ENCODE peak calls at places on chromosome 15, in ten cellular contexts. B, V, T, H, L, Y, S, E, I and W are unnamed samples.

GRCh38 chr15:58459045-58459444 is 27.3 kb downstream of the LIPC start:
- DNase-seq in B (no peak), V (no peak), T (no peak), H (no peak), L (no peak), Y (no peak), S (no peak), E (no peak), I (no peak), W (no peak)

GRCh38 chr15:20356444-20357138 is 185.0 kb downstream of the GOLGA6L6 start:
- DNase-seq in B (peak; percentile 45), V (no peak), T (peak; percentile 63), H (no peak), L (no peak), Y (peak; percentile 59), S (peak; percentile 40), E (no peak), I (peak; percentile 88), W (peak; percentile 75)

GRCh38 chr15:90212221-90213079 is 11.3 kb downstream of the SEMA4B start:
- DNase-seq in B (no peak), V (no peak), T (peak; percentile 76), H (no peak), L (peak; percentile 95), Y (no peak), S (peak; percentile 34), E (no peak), I (no peak), W (no peak)

GRCh38 chr15:43954181-43954621 is 127.4 kb downstream of the WDR76 start:
- DNase-seq in B (no peak), V (no peak), T (no peak), H (no peak), L (peak; percentile 45), Y (no peak), S (no peak), E (peak; percentile 33), I (no peak), W (no peak)

GRCh38 chr15:58063612-58064011 is 1.9 kb downstream of the ALDH1A2 start:
- DNase-seq in B (no peak), V (no peak), T (no peak), H (no peak), L (no peak), Y (no peak), S (no peak), E (no peak), I (no peak), W (no peak)

GRCh38 chr15:89104172-89104564 is 15.9 kb downstream of the ABHD2 start:
- DNase-seq in B (no peak), V (no peak), T (no peak), H (no peak), L (no peak), Y (no peak), S (no peak), E (peak; percentile 29), I (no peak), W (no peak)

GRCh38 chr15:32637704-32638103 is 3.8 kb upstream of the SCG5 start:
- DNase-seq in B (no peak), V (no peak), T (no peak), H (no peak), L (no peak), Y (no peak), S (no peak), E (no peak), I (no peak), W (no peak)

GRCh38 chr15:29141908-29142747 is 127.5 kb downstream of the NSMCE3 start:
- DNase-seq in B (no peak), V (no peak), T (no peak), H (no peak), L (peak; percentile 32), Y (no peak), S (peak; percentile 17), E (no peak), I (no peak), W (no peak)

GRCh38 chr15:56732135-56732880 is 1.0 kb downstream of the ZNF280D start:
- DNase-seq in B (peak; percentile 11), V (no peak), T (no peak), H (peak; percentile 57), L (peak; percentile 39), Y (peak; percentile 31), S (peak; percentile 12), E (peak; percentile 61), I (no peak), W (no peak)

GRCh38 chr15:75200765-75201608 is 695 bp upstream of the C15orf39 start:
- DNase-seq in B (peak; percentile 57), V (no peak), T (peak; percentile 73), H (peak; percentile 66), L (peak; percentile 86), Y (peak; percentile 59), S (peak; percentile 86), E (no peak), I (peak; percentile 39), W (peak; percentile 77)

GRCh38 chr15:79896131-79896633 is 632 bp downstream of the MTHFS start:
- DNase-seq in B (peak; percentile 13), V (no peak), T (no peak), H (no peak), L (no peak), Y (no peak), S (no peak), E (no peak), I (no peak), W (no peak)

GRCh38 chr15:22895465-22896190 is 57.2 kb downstream of the NIPA2 start:
- DNase-seq in B (no peak), V (no peak), T (peak; percentile 60), H (no peak), L (peak; percentile 96), Y (no peak), S (peak; percentile 71), E (peak; percentile 34), I (no peak), W (no peak)

GRCh38 chr15:101266787-101267186 is 10.5 kb downstream of the SELENOS start:
- DNase-seq in B (no peak), V (no peak), T (no peak), H (no peak), L (no peak), Y (no peak), S (no peak), E (no peak), I (no peak), W (no peak)

GRCh38 chr15:101267320-101268104 is 9.8 kb downstream of the SELENOS start:
- DNase-seq in B (no peak), V (no peak), T (no peak), H (no peak), L (peak; percentile 70), Y (no peak), S (no peak), E (peak; percentile 91), I (no peak), W (no peak)

GRCh38 chr15:101264911-101265641 is 12.2 kb downstream of the SELENOS start:
- DNase-seq in B (no peak), V (no peak), T (no peak), H (no peak), L (no peak), Y (no peak), S (peak; percentile 35), E (no peak), I (no peak), W (no peak)

GRCh38 chr15:101264011-101264410 is 12.2 kb upstream of the CHSY1 start:
- DNase-seq in B (no peak), V (no peak), T (no peak), H (peak; percentile 33), L (no peak), Y (no peak), S (no peak), E (peak; percentile 46), I (no peak), W (no peak)

DNA sequence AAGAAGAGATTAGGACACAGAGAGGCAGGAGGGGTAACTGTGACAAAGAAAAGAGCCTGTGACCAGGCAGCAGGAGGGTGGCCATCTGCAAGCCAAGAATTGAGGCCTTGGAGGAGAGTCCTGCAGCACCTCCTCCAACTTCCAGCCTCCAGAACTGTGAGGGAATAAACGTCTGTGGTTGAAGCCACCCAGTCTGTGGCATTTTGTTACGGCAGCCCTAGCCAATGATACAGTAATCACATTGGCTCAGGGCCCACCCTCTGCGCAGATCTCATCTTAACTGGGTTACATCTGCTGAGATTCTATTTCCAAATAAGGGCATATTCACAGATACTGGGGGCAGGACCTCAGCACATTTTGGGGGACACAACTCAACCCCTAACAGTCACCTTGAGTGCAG is 11.3 kb downstream of the SELENOS start:
- DNase-seq in B (no peak), V (no peak), T (no peak), H (no peak), L (no peak), Y (no peak), S (no peak), E (peak; percentile 80), I (no peak), W (no peak)
- H3K27ac ChIP-seq in B (no peak overlapping the region), V (peak overlapping the region; percentile 74), T (no peak overlapping the region), H (no peak overlapping the region), L (no peak overlapping the region), Y (no peak overlapping the region), S (peak overlapping the region; percentile 21), E (peak overlapping the region; percentile 42), I (no peak overlapping the region), W (no peak overlapping the region)

GRCh38 chr15:91866971-91867372 is 13.5 kb downstream of the SLCO3A1 start:
- DNase-seq in B (no peak), V (no peak), T (no peak), H (no peak), L (peak; percentile 88), Y (no peak), S (no peak), E (no peak), I (no peak), W (peak; percentile 90)
- H3K4me1 ChIP-seq in B (no peaks in the 10 kb centered on the region), V (peaks cover 9% of the 10 kb centered on the region), T (peaks cover 57% of the 10 kb centered on the region), H (no peaks in the 10 kb centered on the region), L (peaks cover 42% of the 10 kb centered on the region), Y (peaks cover 70% of the 10 kb centered on the region), S (peaks cover 50% of the 10 kb centered on the region), E (peaks cover 17% of the 10 kb centered on the region), I (peaks cover 41% of the 10 kb centered on the region), W (peaks cover 17% of the 10 kb centered on the region)

GRCh38 chr15:36428102-36428845 is 151.2 kb upstream of the CDIN1 start:
- DNase-seq in B (peak; percentile 63), V (no peak), T (no peak), H (peak; percentile 91), L (peak; percentile 100), Y (no peak), S (no peak), E (peak; percentile 100), I (no peak), W (no peak)
- TF ChIP-seq CTCF in B (no peak), V (no peak), T (no peak), H (no peak), L (no peak), Y (no peak), S (no peak), E (no peak), I (no peak), W (no peak)

DNA sequence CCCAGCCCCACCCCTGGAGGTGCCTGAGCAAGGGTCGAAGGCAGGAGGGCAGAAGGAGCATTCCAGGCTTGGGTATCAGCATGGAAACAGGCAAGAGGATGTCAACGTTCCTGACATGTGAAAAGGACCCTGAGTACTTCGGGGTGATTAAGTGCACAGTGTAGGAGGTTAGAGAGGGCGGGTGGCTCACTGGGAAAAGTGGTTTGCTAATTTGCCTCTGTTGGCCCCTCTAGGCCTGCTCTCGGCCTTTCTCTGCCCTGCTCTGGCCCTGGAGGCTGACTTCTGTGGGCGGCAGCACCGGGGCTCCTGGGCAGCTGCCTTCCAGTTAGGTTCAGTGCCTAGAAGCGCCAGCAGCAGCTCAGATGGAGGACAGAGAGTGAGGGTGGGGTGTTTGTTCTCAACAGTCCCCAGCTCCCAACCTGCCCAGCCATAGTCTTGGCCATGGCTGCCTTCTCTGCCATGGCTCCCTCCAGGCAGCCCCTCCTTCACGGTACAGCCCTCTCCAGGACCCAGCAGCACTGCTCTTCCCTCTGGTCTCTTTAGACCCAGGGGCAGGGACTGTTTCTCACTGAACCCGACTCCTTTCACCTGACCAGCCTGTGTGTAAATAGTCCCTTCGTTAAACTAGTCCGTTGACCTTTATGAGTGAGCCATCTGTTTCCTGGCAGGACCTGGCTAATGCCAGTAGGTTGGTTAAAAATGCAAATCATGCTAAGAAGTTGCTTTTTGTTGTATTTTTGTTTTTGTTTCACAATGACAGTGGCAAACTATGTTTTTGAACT is 107.1 kb upstream of the TPM1 start:
- DNase-seq in B (peak; percentile 21), V (no peak), T (no peak), H (peak; percentile 17), L (no peak), Y (no peak), S (no peak), E (no peak), I (no peak), W (no peak)
- H3K27ac ChIP-seq in B (no peak overlapping the region), V (no peak overlapping the region), T (no peak overlapping the region), H (no peak overlapping the region), L (no peak overlapping the region), Y (no peak overlapping the region), S (no peak overlapping the region), E (no peak overlapping the region), I (no peak overlapping the region), W (no peak overlapping the region)